ENCODE peak calls at places on chromosome 7, in ten cellular contexts. R is uterus; K is CD4-positive, CD25-positive, alpha-beta regulatory T cell; P is neural progenitor cell; E is GM23338; U is AG04450; D is mesendoderm; V is hepatocyte; I is stomach; C is GM12865. W is an unnamed sample.

GRCh38 chr7:56009695-56010094 is 41.5 kb downstream of the PSPH start:
- DNase-seq in R (no peak), K (no peak), P (no peak), E (no peak), U (no peak), D (no peak), V (no peak), I (peak), C (no peak), W (peak)

GRCh38 chr7:75758491-75758890 is 13.5 kb downstream of the CCL26 start:
- DNase-seq in R (no peak), K (no peak), P (no peak), E (no peak), U (no peak), D (no peak), V (no peak), I (no peak), C (no peak), W (no peak)

GRCh38 chr7:47355684-47356083 is 226.2 kb downstream of the TNS3 start:
- DNase-seq in R (no peak), K (no peak), P (no peak), E (no peak), U (no peak), D (no peak), V (no peak), I (no peak), C (no peak), W (no peak)

GRCh38 chr7:26686448-26686981 is 177.9 kb downstream of the SKAP2 start:
- DNase-seq in R (no peak), K (no peak), P (peak), E (peak), U (peak), D (peak), V (peak), I (no peak), C (peak), W (no peak)

GRCh38 chr7:103636153-103636552 is 190.1 kb upstream of the SLC26A5 start:
- DNase-seq in R (no peak), K (no peak), P (peak), E (peak), U (no peak), D (peak), V (no peak), I (no peak), C (no peak), W (no peak)

GRCh38 chr7:76356823-76357222 is 2.0 kb downstream of the YWHAG start:
- DNase-seq in R (no peak), K (no peak), P (peak), E (no peak), U (no peak), D (peak), V (peak), I (no peak), C (no peak), W (no peak)

GRCh38 chr7:144036302-144036858 is 12.4 kb upstream of the OR2A5 start:
- DNase-seq in R (no peak), K (no peak), P (no peak), E (no peak), U (no peak), D (no peak), V (no peak), I (no peak), C (no peak), W (no peak)

GRCh38 chr7:150326657-150327268 is 3.4 kb upstream of the ACTR3C start:
- DNase-seq in R (no peak), K (no peak), P (no peak), E (no peak), U (no peak), D (no peak), V (no peak), I (no peak), C (no peak), W (no peak)

GRCh38 chr7:157961731-157962457 is 625.1 kb downstream of the DNAJB6 start:
- DNase-seq in R (no peak), K (no peak), P (no peak), E (no peak), U (no peak), D (no peak), V (no peak), I (no peak), C (no peak), W (no peak)

GRCh38 chr7:45889367-45890067 is 1.2 kb downstream of the IGFBP1 start:
- DNase-seq in R (no peak), K (no peak), P (no peak), E (peak), U (no peak), D (peak), V (no peak), I (no peak), C (no peak), W (no peak)

GRCh38 chr7:149021725-149022062 is 6.6 kb downstream of the PDIA4 start:
- DNase-seq in R (no peak), K (no peak), P (no peak), E (no peak), U (no peak), D (no peak), V (no peak), I (no peak), C (no peak), W (no peak)

GRCh38 chr7:149027055-149027454 is 1.2 kb downstream of the PDIA4 start:
- DNase-seq in R (no peak), K (no peak), P (no peak), E (no peak), U (no peak), D (no peak), V (no peak), I (no peak), C (peak), W (no peak)

GRCh38 chr7:149022961-149023360 is 5.3 kb downstream of the PDIA4 start:
- DNase-seq in R (no peak), K (no peak), P (no peak), E (no peak), U (no peak), D (no peak), V (no peak), I (no peak), C (no peak), W (no peak)

GRCh38 chr7:149020483-149020882 is 7.8 kb downstream of the PDIA4 start:
- DNase-seq in R (no peak), K (no peak), P (no peak), E (no peak), U (no peak), D (no peak), V (no peak), I (no peak), C (no peak), W (peak)

DNA sequence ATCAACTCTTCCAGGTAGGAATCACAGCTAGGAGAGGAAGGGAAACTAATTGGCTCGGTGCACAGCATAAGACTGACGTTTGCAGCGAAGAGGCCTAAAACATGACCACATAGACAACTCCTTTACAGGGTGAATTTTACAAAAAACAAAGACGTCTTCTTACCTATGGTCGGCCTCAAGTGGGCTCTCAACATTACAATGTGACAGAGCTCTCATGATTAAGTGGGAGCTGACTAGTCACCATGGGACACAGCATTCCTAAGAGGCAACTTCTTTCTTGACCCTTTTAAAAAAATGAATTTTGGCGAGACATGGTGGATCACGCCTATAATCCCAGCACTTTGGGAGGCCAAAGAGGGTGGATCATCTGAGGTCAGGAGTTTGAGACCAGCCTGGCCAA is 4.6 kb downstream of the PDIA4 start:
- DNase-seq in R (no peak), K (no peak), P (no peak), E (peak), U (no peak), D (no peak), V (no peak), I (no peak), C (no peak), W (no peak)
- H3K4me3 ChIP-seq in R (no peak), K (no peak), P (no peak), E (peak), U (no peak), D (no peak), V (no peak), I (no peak), C (no peak), W (no peak)

DNA sequence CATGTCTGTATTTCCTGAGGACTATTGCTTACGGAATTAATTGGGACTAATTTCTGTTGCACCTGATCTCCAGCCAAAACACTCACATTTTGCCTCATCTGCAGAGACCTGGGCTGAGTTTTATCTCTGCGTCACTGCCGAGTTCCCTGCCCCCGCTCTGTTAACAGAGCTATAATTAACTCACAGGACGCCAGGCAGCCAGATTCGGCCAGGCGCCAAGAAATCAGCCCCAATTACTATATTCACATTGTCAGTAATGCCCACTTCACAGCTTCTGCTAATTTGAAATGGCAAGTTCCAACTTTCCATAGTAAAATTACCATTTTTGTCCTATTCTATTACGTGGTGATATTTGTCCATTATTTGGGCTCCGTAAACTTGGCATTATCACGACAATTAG is 130.5 kb downstream of the CUX1 start:
- DNase-seq in R (peak), K (no peak), P (no peak), E (peak), U (no peak), D (peak), V (peak), I (peak), C (no peak), W (peak)
- H3K4me3 ChIP-seq in R (no peak), K (no peak), P (no peak), E (no peak), U (no peak), D (no peak), V (no peak), I (no peak), C (no peak), W (no peak)

DNA sequence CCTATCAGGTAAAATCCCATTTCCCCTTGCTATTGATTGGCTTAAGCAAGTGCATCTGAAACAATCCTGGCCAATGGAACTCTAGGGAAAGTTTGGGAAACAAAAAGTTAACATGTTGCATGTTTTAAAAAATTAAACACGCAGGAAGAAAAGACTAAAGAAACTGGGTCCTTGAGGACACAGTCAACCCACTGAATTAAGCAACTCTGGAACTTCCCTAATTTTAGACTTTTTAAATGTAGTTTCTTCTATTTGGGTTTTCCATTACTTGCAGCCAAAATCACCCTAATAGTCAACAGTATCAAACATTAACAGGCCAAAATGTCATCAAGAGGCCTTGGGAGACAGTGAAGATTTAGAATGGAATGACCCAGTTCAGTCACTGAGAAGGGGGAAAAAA is 40.6 kb downstream of the OSBPL3 start:
- DNase-seq in R (no peak), K (no peak), P (no peak), E (no peak), U (no peak), D (no peak), V (no peak), I (no peak), C (no peak), W (no peak)
- H3K4me3 ChIP-seq in R (no peak), K (no peak), P (no peak), E (no peak), U (no peak), D (no peak), V (no peak), I (no peak), C (no peak), W (no peak)

DNA sequence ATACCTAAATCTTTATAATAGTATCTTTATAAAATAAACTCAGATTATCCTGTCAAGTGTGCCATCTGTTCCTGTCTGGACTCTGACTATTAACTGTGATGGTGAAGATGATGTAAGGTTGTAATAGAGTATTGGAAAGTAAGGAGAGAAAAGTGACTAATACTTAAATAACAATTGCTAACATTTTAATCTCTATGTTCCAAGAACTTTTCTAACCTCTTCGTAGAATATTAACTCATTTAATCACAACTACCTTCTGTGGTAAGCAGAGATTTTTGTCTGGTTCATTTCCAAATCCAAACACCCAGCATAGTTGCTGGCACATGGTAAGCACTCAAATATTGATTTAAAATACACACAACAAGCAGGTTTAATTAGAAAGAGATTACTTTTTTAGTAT is 2.5 kb downstream of the TNPO3 start:
- DNase-seq in R (no peak), K (no peak), P (no peak), E (no peak), U (no peak), D (no peak), V (no peak), I (no peak), C (no peak), W (no peak)
- H3K4me3 ChIP-seq in R (no peak), K (peak), P (peak), E (peak), U (no peak), D (no peak), V (no peak), I (no peak), C (peak), W (no peak)

DNA sequence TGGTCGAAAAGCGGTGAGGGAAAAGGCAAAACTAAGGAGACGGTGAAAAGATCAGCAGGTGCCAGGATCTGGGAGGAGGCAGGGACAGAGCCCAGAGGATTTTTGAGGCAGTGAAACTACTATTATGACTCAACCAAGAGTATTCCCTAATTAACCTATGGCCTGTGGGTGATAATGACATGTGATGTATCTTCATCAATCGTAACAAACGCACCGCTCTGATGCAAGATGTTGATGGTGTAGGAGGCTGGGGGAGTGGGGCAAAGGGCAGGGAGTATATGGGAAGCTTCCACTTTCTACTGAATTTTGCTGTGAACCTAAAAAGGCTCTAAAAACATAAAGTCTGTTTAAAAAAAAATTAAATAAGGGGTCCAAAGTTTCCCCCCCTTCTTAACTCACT is 25.5 kb upstream of the EZH2 start:
- DNase-seq in R (no peak), K (no peak), P (peak), E (no peak), U (no peak), D (no peak), V (no peak), I (no peak), C (no peak), W (no peak)
- H3K4me3 ChIP-seq in R (no peak), K (no peak), P (no peak), E (no peak), U (no peak), D (no peak), V (no peak), I (no peak), C (no peak), W (no peak)

W was measured in dorsolateral prefrontal cortex.